ENCODE peak calls at places on chromosomes 4 and X, in ten cellular contexts. C, M, Y, N, L, B, T, V, G and X are unnamed samples.

GRCh38 chrX:123291623-123292022 is 107.5 kb downstream of the GRIA3 start:
- DNase-seq in C (no peak), M (no peak), Y (no peak), N (no peak), L (no peak), B (no peak), T (no peak), V (no peak), G (no peak), X (no peak)

GRCh38 chr4:176443117-176443516 is 123.4 kb downstream of the SPCS3 start:
- DNase-seq in C (no peak), M (no peak), Y (no peak), N (peak; percentile 10), L (peak; percentile 96), B (no peak), T (no peak), V (no peak), G (no peak), X (no peak)

GRCh38 chr4:180380733-180381132 is 1862.5 kb upstream of the TENM3 start:
- DNase-seq in C (no peak), M (no peak), Y (no peak), N (no peak), L (peak; percentile 85), B (no peak), T (no peak), V (no peak), G (no peak), X (peak; percentile 4)

GRCh38 chr4:87251104-87251503 is 30.7 kb upstream of the KLHL8 start:
- DNase-seq in C (no peak), M (no peak), Y (peak; percentile 34), N (no peak), L (no peak), B (no peak), T (no peak), V (peak; percentile 39), G (no peak), X (no peak)

GRCh38 chr4:168979338-168979737 is 30.7 kb downstream of the CBR4 start:
- DNase-seq in C (no peak), M (no peak), Y (no peak), N (no peak), L (no peak), B (no peak), T (no peak), V (no peak), G (no peak), X (no peak)

GRCh38 chrX:1743105-1743504 is 128.2 kb downstream of the ASMT start:
- DNase-seq in C (no peak), M (no peak), Y (no peak), N (no peak), L (no peak), B (no peak), T (no peak), V (no peak), G (no peak), X (no peak)

GRCh38 chr4:158131037-158131436 is 41.8 kb downstream of the GASK1B start:
- DNase-seq in C (no peak), M (no peak), Y (no peak), N (no peak), L (no peak), B (no peak), T (no peak), V (no peak), G (no peak), X (no peak)

GRCh38 chr4:16865209-16865896 is 33.1 kb downstream of the LDB2 start:
- DNase-seq in C (no peak), M (no peak), Y (no peak), N (no peak), L (no peak), B (no peak), T (no peak), V (no peak), G (no peak), X (no peak)

GRCh38 chrX:102129473-102129872 is 4.0 kb downstream of the TCEAL2 start:
- DNase-seq in C (no peak), M (no peak), Y (no peak), N (peak; percentile 4), L (peak; percentile 4), B (no peak), T (no peak), V (no peak), G (no peak), X (no peak)

GRCh38 chr4:124940387-124940786 is 227.9 kb upstream of the ANKRD50 start:
- DNase-seq in C (no peak), M (peak; percentile 16), Y (no peak), N (no peak), L (peak; percentile 98), B (no peak), T (no peak), V (no peak), G (no peak), X (no peak)

GRCh38 chr4:92969650-92970370 is 666.0 kb downstream of the GRID2 start:
- DNase-seq in C (no peak), M (no peak), Y (no peak), N (peak; percentile 14), L (peak; percentile 94), B (no peak), T (no peak), V (no peak), G (no peak), X (peak; percentile 3)

GRCh38 chr4:91222019-91222418 is 1081.7 kb upstream of the GRID2 start:
- DNase-seq in C (no peak), M (no peak), Y (no peak), N (no peak), L (no peak), B (no peak), T (no peak), V (no peak), G (no peak), X (no peak)

GRCh38 chr4:131721883-131722282 is 1427.2 kb upstream of the PCDH10 start:
- DNase-seq in C (no peak), M (no peak), Y (no peak), N (no peak), L (no peak), B (no peak), T (no peak), V (no peak), G (no peak), X (no peak)

GRCh38 chr4:14644568-14645282 is 357.6 kb upstream of the CPEB2 start:
- DNase-seq in C (no peak), M (no peak), Y (no peak), N (no peak), L (no peak), B (no peak), T (no peak), V (no peak), G (no peak), X (no peak)

GRCh38 chr4:67922697-67923096 is 38.9 kb upstream of the TMPRSS11D start:
- DNase-seq in C (no peak), M (no peak), Y (no peak), N (no peak), L (no peak), B (no peak), T (no peak), V (no peak), G (no peak), X (no peak)

GRCh38 chr4:117678861-117679260 is 355.4 kb upstream of the NDST3 start:
- DNase-seq in C (no peak), M (no peak), Y (no peak), N (no peak), L (no peak), B (no peak), T (no peak), V (no peak), G (no peak), X (no peak)

GRCh38 chr4:165112258-165113156 is at the start of gene TMEM192:
- DNase-seq in C (peak; percentile 96), M (peak; percentile 92), Y (peak; percentile 97), N (peak; percentile 72), L (peak; percentile 85), B (peak; percentile 78), T (peak; percentile 94), V (peak; percentile 95), G (peak; percentile 70), X (peak; percentile 73)
- TF ChIP-seq POLR2A in C (peak; percentile 28), M (peak; percentile 91), Y (peak; percentile 93), N (no peak), L (no peak), B (peak; percentile 69), T (peak; percentile 77), V (peak; percentile 95), G (peak; percentile 84), X (peak; percentile 29)

DNA sequence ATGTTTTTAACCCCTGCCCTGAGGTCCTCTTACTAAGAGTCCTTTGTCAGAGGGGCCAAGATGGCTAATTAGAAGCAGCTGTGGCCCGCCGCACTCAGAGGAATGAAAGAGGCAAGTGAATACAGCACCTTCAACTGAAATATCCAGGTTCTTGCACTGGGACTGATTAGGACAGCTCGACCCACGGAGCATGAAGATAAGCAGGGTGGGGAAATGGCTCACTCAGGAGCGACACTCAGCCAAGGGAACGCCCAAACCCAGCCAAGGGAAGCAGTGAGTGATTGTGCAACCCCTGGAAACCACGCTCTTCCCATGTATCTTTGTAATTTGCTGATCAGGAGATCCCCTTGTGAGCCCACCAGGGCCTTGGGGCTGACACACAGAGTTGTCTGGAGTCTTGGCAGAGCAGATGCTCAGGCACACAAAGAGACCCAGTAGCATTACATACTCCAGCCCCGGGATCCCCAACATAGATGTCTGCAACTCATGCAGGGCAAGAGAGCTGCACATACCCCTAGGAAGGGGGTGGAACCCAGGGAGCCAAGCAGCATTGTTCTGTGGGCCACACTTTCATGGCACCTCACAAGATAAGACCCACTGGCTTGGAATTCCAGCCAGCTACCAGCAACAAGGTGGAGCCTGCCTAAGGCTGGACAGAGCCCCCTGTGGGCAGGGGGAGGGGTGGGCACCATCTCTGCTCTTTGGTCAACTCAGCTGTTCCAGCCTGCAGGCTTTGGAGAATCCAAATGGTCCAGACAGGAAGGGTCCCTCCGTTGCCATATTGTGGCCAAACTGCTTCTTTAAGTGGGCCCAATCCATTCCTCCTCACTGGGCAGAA is 23.3 kb downstream of the F8A3 start:
- DNase-seq in C (no peak), M (peak; percentile 4), Y (peak; percentile 22), N (no peak), L (no peak), B (no peak), T (peak; percentile 19), V (no peak), G (no peak), X (no peak)
- TF ChIP-seq POLR2A in C (no peak), M (no peak), Y (no peak), N (no peak), L (no peak), B (no peak), T (no peak), V (no peak), G (no peak), X (no peak)

GRCh38 chr4:6709230-6710114 is at the start of gene MRFAP1L1:
- DNase-seq in C (peak; percentile 97), M (peak; percentile 97), Y (peak; percentile 95), N (peak; percentile 73), L (peak; percentile 97), B (peak; percentile 79), T (peak; percentile 97), V (peak; percentile 95), G (peak; percentile 85), X (peak; percentile 59)
- TF ChIP-seq POLR2A in C (peak; percentile 25), M (peak; percentile 30), Y (no peak), N (peak; percentile 33), L (peak; percentile 59), B (peak; percentile 66), T (peak; percentile 33), V (peak; percentile 58), G (peak; percentile 80), X (peak; percentile 41)

DNA sequence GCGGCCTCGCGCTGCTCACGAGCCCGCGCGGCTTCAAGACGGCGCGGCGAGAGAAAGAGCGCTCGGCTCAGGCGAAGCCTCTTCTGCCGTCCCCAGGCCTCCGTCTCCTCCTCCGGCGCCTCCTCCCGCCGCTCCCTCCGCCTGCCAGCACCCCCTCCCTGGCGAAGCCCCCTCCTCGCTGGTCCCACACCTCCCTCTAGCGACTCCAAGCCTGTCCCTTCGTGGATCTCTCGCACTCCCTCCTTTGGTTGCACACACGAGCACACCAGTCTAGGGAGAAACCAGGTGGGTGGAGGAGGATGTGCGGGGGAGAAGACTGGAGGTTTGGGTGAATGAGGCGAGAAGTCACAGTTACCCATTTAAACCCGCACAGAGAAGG is at the start of gene CAMK2D:
- DNase-seq in C (peak; percentile 95), M (peak; percentile 74), Y (peak; percentile 91), N (peak; percentile 62), L (peak; percentile 89), B (peak; percentile 39), T (peak; percentile 87), V (peak; percentile 85), G (peak; percentile 81), X (peak; percentile 28)
- TF ChIP-seq POLR2A in C (peak; percentile 27), M (peak; percentile 78), Y (peak; percentile 3), N (peak; percentile 31), L (no peak), B (no peak), T (peak; percentile 61), V (no peak), G (no peak), X (peak; percentile 49)